ENCODE peak calls at places on chromosomes 13 and 19, in eight cellular contexts. One of them, this sample, is unnamed.

GRCh38 chr19:2329528-2329927 is 1.0 kb downstream of the SPPL2B start:
- DNase-seq in ovary: no peak
- DNase-seq in IMR-90: no peak
- DNase-seq in lower leg skin: no peak
- DNase-seq in adrenal gland: no peak
- DNase-seq in GM12891: no peak
- DNase-seq in suprapubic skin: no peak
- DNase-seq in body of pancreas: no peak
- DNase-seq in this sample: no peak

GRCh38 chr19:1634242-1634937 is 18.0 kb downstream of the TCF3 start:
- DNase-seq in ovary: no peak
- DNase-seq in IMR-90: no peak
- DNase-seq in lower leg skin: no peak
- DNase-seq in adrenal gland: no peak
- DNase-seq in GM12891: no peak
- DNase-seq in suprapubic skin: no peak
- DNase-seq in body of pancreas: no peak
- DNase-seq in this sample: no peak

GRCh38 chr19:35901854-35902661 is at the start of gene HCST:
- DNase-seq in ovary: no peak
- DNase-seq in IMR-90: peak
- DNase-seq in lower leg skin: no peak
- DNase-seq in adrenal gland: no peak
- DNase-seq in GM12891: no peak
- DNase-seq in suprapubic skin: no peak
- DNase-seq in body of pancreas: no peak
- DNase-seq in this sample: no peak

GRCh38 chr13:30128095-30128494 is 179.3 kb downstream of the KATNAL1 start:
- DNase-seq in ovary: no peak
- DNase-seq in IMR-90: no peak
- DNase-seq in lower leg skin: no peak
- DNase-seq in adrenal gland: no peak
- DNase-seq in GM12891: no peak
- DNase-seq in suprapubic skin: no peak
- DNase-seq in body of pancreas: no peak
- DNase-seq in this sample: peak

GRCh38 chr13:43883636-43884035 is 3.9 kb downstream of the LACC1 start:
- DNase-seq in ovary: no peak
- DNase-seq in IMR-90: peak
- DNase-seq in lower leg skin: no peak
- DNase-seq in adrenal gland: no peak
- DNase-seq in GM12891: no peak
- DNase-seq in suprapubic skin: no peak
- DNase-seq in body of pancreas: no peak
- DNase-seq in this sample: no peak

GRCh38 chr19:2802826-2803225 is 16.8 kb upstream of the ZNF554 start:
- DNase-seq in ovary: no peak
- DNase-seq in IMR-90: no peak
- DNase-seq in lower leg skin: no peak
- DNase-seq in adrenal gland: no peak
- DNase-seq in GM12891: peak
- DNase-seq in suprapubic skin: no peak
- DNase-seq in body of pancreas: no peak
- DNase-seq in this sample: no peak

GRCh38 chr13:45702088-45702487 is at the start of gene CBY2:
- DNase-seq in ovary: no peak
- DNase-seq in IMR-90: no peak
- DNase-seq in lower leg skin: no peak
- DNase-seq in adrenal gland: no peak
- DNase-seq in GM12891: no peak
- DNase-seq in suprapubic skin: no peak
- DNase-seq in body of pancreas: no peak
- DNase-seq in this sample: no peak

GRCh38 chr13:94419304-94419943 is 60.1 kb downstream of the DCT start:
- DNase-seq in ovary: no peak
- DNase-seq in IMR-90: peak
- DNase-seq in lower leg skin: no peak
- DNase-seq in adrenal gland: no peak
- DNase-seq in GM12891: no peak
- DNase-seq in suprapubic skin: no peak
- DNase-seq in body of pancreas: no peak
- DNase-seq in this sample: peak

GRCh38 chr19:7872306-7873204 is 1.6 kb downstream of the PRR36 start:
- DNase-seq in ovary: peak
- DNase-seq in IMR-90: no peak
- DNase-seq in lower leg skin: no peak
- DNase-seq in adrenal gland: no peak
- DNase-seq in GM12891: no peak
- DNase-seq in suprapubic skin: no peak
- DNase-seq in body of pancreas: no peak
- DNase-seq in this sample: no peak

GRCh38 chr19:1038995-1039645 is 787 bp upstream of the ABCA7 start:
- DNase-seq in ovary: no peak
- DNase-seq in IMR-90: peak
- DNase-seq in lower leg skin: no peak
- DNase-seq in adrenal gland: no peak
- DNase-seq in GM12891: no peak
- DNase-seq in suprapubic skin: no peak
- DNase-seq in body of pancreas: no peak
- DNase-seq in this sample: no peak

GRCh38 chr19:870963-871401 is 11.5 kb downstream of the CFD start:
- DNase-seq in ovary: peak
- DNase-seq in IMR-90: peak
- DNase-seq in lower leg skin: no peak
- DNase-seq in adrenal gland: peak
- DNase-seq in GM12891: no peak
- DNase-seq in suprapubic skin: no peak
- DNase-seq in body of pancreas: peak
- DNase-seq in this sample: no peak

GRCh38 chr13:48675247-48675646 is 21.5 kb downstream of the CYSLTR2 start:
- DNase-seq in ovary: no peak
- DNase-seq in IMR-90: no peak
- DNase-seq in lower leg skin: no peak
- DNase-seq in adrenal gland: no peak
- DNase-seq in GM12891: no peak
- DNase-seq in suprapubic skin: no peak
- DNase-seq in body of pancreas: no peak
- DNase-seq in this sample: no peak

DNA sequence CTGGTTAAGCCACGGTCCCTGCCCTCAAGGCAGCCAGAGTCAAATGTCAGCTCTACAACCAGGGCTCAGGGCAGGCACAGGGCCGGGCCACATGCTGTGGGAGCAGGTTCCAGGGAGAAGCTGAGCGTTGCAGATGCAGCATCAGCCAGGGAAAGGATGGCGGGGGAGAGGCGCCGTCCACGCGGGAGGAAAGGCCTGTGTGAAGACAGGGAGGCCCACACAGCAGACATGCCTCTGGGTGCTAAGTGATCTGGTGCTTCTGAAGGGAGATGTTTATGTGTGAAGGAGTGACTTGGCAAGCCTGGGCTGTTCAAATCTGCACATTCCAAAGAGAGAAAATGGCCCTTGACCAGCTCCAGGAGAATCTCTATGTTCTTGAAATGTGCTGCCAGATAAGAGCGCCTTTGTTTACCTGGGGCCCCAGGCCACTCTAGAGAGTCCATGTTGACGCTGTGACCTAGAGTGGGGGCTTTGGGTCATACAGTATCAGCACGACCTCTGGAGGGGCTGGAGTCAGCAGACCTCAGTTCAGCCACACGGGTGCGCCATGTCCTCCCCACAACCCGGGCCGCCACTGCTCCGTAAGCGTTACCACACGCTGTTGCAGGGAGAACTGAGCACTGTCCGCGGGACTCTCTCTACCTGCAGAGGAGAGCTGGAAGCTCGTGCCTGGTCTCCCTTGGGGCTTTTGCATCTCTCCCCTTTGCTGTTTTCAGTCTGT is 15.9 kb upstream of the ATF5 start:
- DNase-seq in ovary: peak
- DNase-seq in IMR-90: peak
- DNase-seq in lower leg skin: no peak
- DNase-seq in adrenal gland: no peak
- DNase-seq in GM12891: no peak
- DNase-seq in suprapubic skin: no peak
- DNase-seq in body of pancreas: no peak
- DNase-seq in this sample: no peak
- TF ChIP-seq POLR2A in ovary: no peak
- TF ChIP-seq POLR2A in IMR-90: no peak
- TF ChIP-seq POLR2A in lower leg skin: no peak
- TF ChIP-seq POLR2A in adrenal gland: no peak
- TF ChIP-seq POLR2A in GM12891: no peak
- TF ChIP-seq POLR2A in suprapubic skin: no peak
- TF ChIP-seq POLR2A in body of pancreas: no peak
- TF ChIP-seq POLR2A in this sample: no peak

GRCh38 chr19:18274776-18275356 is 614 bp upstream of the IQCN start:
- DNase-seq in ovary: peak
- DNase-seq in IMR-90: peak
- DNase-seq in lower leg skin: peak
- DNase-seq in adrenal gland: peak
- DNase-seq in GM12891: no peak
- DNase-seq in suprapubic skin: peak
- DNase-seq in body of pancreas: peak
- DNase-seq in this sample: peak

GRCh38 chr19:18271433-18271841 is 2.8 kb downstream of the IQCN start:
- DNase-seq in ovary: peak
- DNase-seq in IMR-90: no peak
- DNase-seq in lower leg skin: no peak
- DNase-seq in adrenal gland: no peak
- DNase-seq in GM12891: no peak
- DNase-seq in suprapubic skin: no peak
- DNase-seq in body of pancreas: no peak
- DNase-seq in this sample: peak

GRCh38 chr19:18270304-18270703 is 3.9 kb downstream of the IQCN start:
- DNase-seq in ovary: no peak
- DNase-seq in IMR-90: no peak
- DNase-seq in lower leg skin: no peak
- DNase-seq in adrenal gland: no peak
- DNase-seq in GM12891: no peak
- DNase-seq in suprapubic skin: no peak
- DNase-seq in body of pancreas: no peak
- DNase-seq in this sample: no peak

GRCh38 chr19:18273566-18274302 is 518 bp downstream of the IQCN start:
- DNase-seq in ovary: no peak
- DNase-seq in IMR-90: no peak
- DNase-seq in lower leg skin: no peak
- DNase-seq in adrenal gland: no peak
- DNase-seq in GM12891: no peak
- DNase-seq in suprapubic skin: no peak
- DNase-seq in body of pancreas: no peak
- DNase-seq in this sample: no peak

DNA sequence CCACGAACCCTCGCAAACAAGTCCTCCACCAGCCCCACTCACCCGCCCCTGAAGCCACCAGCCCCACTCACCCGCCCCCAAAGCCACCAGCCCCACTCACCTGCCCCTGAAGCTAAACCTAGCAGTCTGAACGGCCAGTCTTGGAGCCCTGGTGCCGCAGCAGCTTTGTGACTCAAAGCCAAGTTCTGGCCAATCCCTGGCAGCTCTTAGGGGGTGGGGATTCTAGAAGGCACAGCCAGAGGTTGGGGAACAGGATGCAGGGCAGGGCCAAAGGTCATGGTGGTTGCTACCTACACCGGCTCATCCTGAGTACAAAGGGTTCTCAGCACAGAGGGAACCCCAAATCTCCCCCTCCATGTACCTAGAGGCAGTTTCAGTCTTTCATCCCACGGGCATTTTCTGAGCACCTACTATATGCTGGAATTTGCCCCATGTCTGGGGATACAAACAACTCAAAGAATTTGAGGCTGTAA is at the start of gene IQCN:
- DNase-seq in ovary: peak
- DNase-seq in IMR-90: no peak
- DNase-seq in lower leg skin: no peak
- DNase-seq in adrenal gland: peak
- DNase-seq in GM12891: no peak
- DNase-seq in suprapubic skin: no peak
- DNase-seq in body of pancreas: peak
- DNase-seq in this sample: no peak
- TF ChIP-seq POLR2A in ovary: no peak
- TF ChIP-seq POLR2A in IMR-90: peak
- TF ChIP-seq POLR2A in lower leg skin: no peak
- TF ChIP-seq POLR2A in adrenal gland: no peak
- TF ChIP-seq POLR2A in GM12891: no peak
- TF ChIP-seq POLR2A in suprapubic skin: no peak
- TF ChIP-seq POLR2A in body of pancreas: no peak
- TF ChIP-seq POLR2A in this sample: no peak

GRCh38 chr19:20776083-20777076 is at the start of gene ZNF66:
- DNase-seq in ovary: peak
- DNase-seq in IMR-90: peak
- DNase-seq in lower leg skin: peak
- DNase-seq in adrenal gland: peak
- DNase-seq in GM12891: peak
- DNase-seq in suprapubic skin: peak
- DNase-seq in body of pancreas: peak
- DNase-seq in this sample: peak
- TF ChIP-seq POLR2A in ovary: peak
- TF ChIP-seq POLR2A in IMR-90: peak
- TF ChIP-seq POLR2A in lower leg skin: no peak
- TF ChIP-seq POLR2A in adrenal gland: peak
- TF ChIP-seq POLR2A in GM12891: peak
- TF ChIP-seq POLR2A in suprapubic skin: no peak
- TF ChIP-seq POLR2A in body of pancreas: peak
- TF ChIP-seq POLR2A in this sample: peak

GRCh38 chr19:38224014-38224862 is at the start of gene DPF1:
- DNase-seq in ovary: no peak
- DNase-seq in IMR-90: peak
- DNase-seq in lower leg skin: no peak
- DNase-seq in adrenal gland: no peak
- DNase-seq in GM12891: peak
- DNase-seq in suprapubic skin: no peak
- DNase-seq in body of pancreas: no peak
- DNase-seq in this sample: peak
- TF ChIP-seq POLR2A in ovary: no peak
- TF ChIP-seq POLR2A in IMR-90: no peak
- TF ChIP-seq POLR2A in lower leg skin: no peak
- TF ChIP-seq POLR2A in adrenal gland: no peak
- TF ChIP-seq POLR2A in GM12891: no peak
- TF ChIP-seq POLR2A in suprapubic skin: no peak
- TF ChIP-seq POLR2A in body of pancreas: no peak
- TF ChIP-seq POLR2A in this sample: no peak

This sample was measured in erythroblast.